ENCODE peak calls at places on chromosome X, in eight cellular contexts. One of them, this sample, is unnamed.

GRCh38 chrX:46573896-46574336 is 351 bp downstream of the CHST7 start:
- DNase-seq in lower leg skin: peak; percentile 28
- DNase-seq in GM23338: peak; percentile 77
- DNase-seq in pancreas: peak; percentile 64
- DNase-seq in BE2C: peak; percentile 47
- DNase-seq in ovary: peak; percentile 74
- DNase-seq in cardiac muscle cell: peak; percentile 37
- DNase-seq in CD8-positive, alpha-beta T cell: peak; percentile 60
- DNase-seq in this sample: peak; percentile 75

GRCh38 chrX:136954930-136955329 is 74.4 kb upstream of the RBMX start:
- DNase-seq in lower leg skin: no peak
- DNase-seq in pancreas: no peak
- DNase-seq in GM23338: peak; percentile 21
- DNase-seq in ovary: no peak
- DNase-seq in cardiac muscle cell: peak; percentile 16
- DNase-seq in BE2C: no peak
- DNase-seq in CD8-positive, alpha-beta T cell: no peak
- DNase-seq in this sample: no peak

GRCh38 chrX:45824471-45824870 is 623.8 kb upstream of the DIPK2B start:
- DNase-seq in CD8-positive, alpha-beta T cell: peak; percentile 15
- DNase-seq in cardiac muscle cell: no peak
- DNase-seq in pancreas: no peak
- DNase-seq in ovary: no peak
- DNase-seq in BE2C: peak; percentile 10
- DNase-seq in GM23338: peak; percentile 27
- DNase-seq in lower leg skin: peak; percentile 32
- DNase-seq in this sample: peak; percentile 74

GRCh38 chrX:118594697-118595420 is 99.2 kb downstream of the DOCK11 start:
- DNase-seq in pancreas: no peak
- DNase-seq in lower leg skin: no peak
- DNase-seq in cardiac muscle cell: no peak
- DNase-seq in ovary: no peak
- DNase-seq in BE2C: no peak
- DNase-seq in GM23338: no peak
- DNase-seq in CD8-positive, alpha-beta T cell: no peak
- DNase-seq in this sample: no peak

GRCh38 chrX:72569786-72570185 is 2.9 kb downstream of the HDAC8 start:
- DNase-seq in ovary: no peak
- DNase-seq in CD8-positive, alpha-beta T cell: no peak
- DNase-seq in pancreas: no peak
- DNase-seq in cardiac muscle cell: no peak
- DNase-seq in GM23338: no peak
- DNase-seq in BE2C: no peak
- DNase-seq in lower leg skin: no peak
- DNase-seq in this sample: no peak

GRCh38 chrX:18793601-18794089 is 86.2 kb downstream of the PPEF1 start:
- DNase-seq in CD8-positive, alpha-beta T cell: no peak
- DNase-seq in ovary: no peak
- DNase-seq in BE2C: no peak
- DNase-seq in cardiac muscle cell: no peak
- DNase-seq in lower leg skin: no peak
- DNase-seq in GM23338: no peak
- DNase-seq in pancreas: no peak
- DNase-seq in this sample: no peak

GRCh38 chrX:39260965-39261364 is 459.7 kb downstream of the MID1IP1 start:
- DNase-seq in ovary: no peak
- DNase-seq in CD8-positive, alpha-beta T cell: no peak
- DNase-seq in BE2C: no peak
- DNase-seq in cardiac muscle cell: no peak
- DNase-seq in lower leg skin: no peak
- DNase-seq in GM23338: no peak
- DNase-seq in pancreas: no peak
- DNase-seq in this sample: no peak

GRCh38 chrX:136643243-136643642 is 4.7 kb upstream of the CD40LG start:
- DNase-seq in pancreas: no peak
- DNase-seq in lower leg skin: no peak
- DNase-seq in BE2C: no peak
- DNase-seq in ovary: no peak
- DNase-seq in cardiac muscle cell: no peak
- DNase-seq in CD8-positive, alpha-beta T cell: no peak
- DNase-seq in GM23338: no peak
- DNase-seq in this sample: no peak

GRCh38 chrX:150225266-150225665 is 137.9 kb upstream of the MAMLD1 start:
- DNase-seq in GM23338: no peak
- DNase-seq in pancreas: no peak
- DNase-seq in cardiac muscle cell: no peak
- DNase-seq in ovary: no peak
- DNase-seq in CD8-positive, alpha-beta T cell: no peak
- DNase-seq in BE2C: no peak
- DNase-seq in lower leg skin: no peak
- DNase-seq in this sample: peak; percentile 26

GRCh38 chrX:68686684-68687045 is 39.2 kb downstream of the STARD8 start:
- DNase-seq in lower leg skin: peak; percentile 28
- DNase-seq in CD8-positive, alpha-beta T cell: no peak
- DNase-seq in ovary: no peak
- DNase-seq in cardiac muscle cell: no peak
- DNase-seq in BE2C: no peak
- DNase-seq in pancreas: no peak
- DNase-seq in GM23338: peak; percentile 40
- DNase-seq in this sample: no peak

GRCh38 chrX:46611658-46612362 is 38.2 kb downstream of the CHST7 start:
- DNase-seq in CD8-positive, alpha-beta T cell: peak; percentile 8
- DNase-seq in pancreas: no peak
- DNase-seq in ovary: no peak
- DNase-seq in lower leg skin: no peak
- DNase-seq in GM23338: no peak
- DNase-seq in BE2C: no peak
- DNase-seq in cardiac muscle cell: no peak
- DNase-seq in this sample: no peak

GRCh38 chrX:39854772-39855747 is 242.7 kb downstream of the BCOR start:
- DNase-seq in GM23338: no peak
- DNase-seq in ovary: no peak
- DNase-seq in BE2C: no peak
- DNase-seq in cardiac muscle cell: no peak
- DNase-seq in lower leg skin: no peak
- DNase-seq in pancreas: no peak
- DNase-seq in CD8-positive, alpha-beta T cell: peak; percentile 69
- DNase-seq in this sample: no peak

GRCh38 chrX:41721590-41721989 is 2.4 kb upstream of the GPR82 start:
- DNase-seq in GM23338: no peak
- DNase-seq in BE2C: no peak
- DNase-seq in CD8-positive, alpha-beta T cell: no peak
- DNase-seq in lower leg skin: no peak
- DNase-seq in pancreas: no peak
- DNase-seq in cardiac muscle cell: no peak
- DNase-seq in ovary: no peak
- DNase-seq in this sample: no peak

GRCh38 chrX:103685396-103685795 is 1.1 kb downstream of the MORF4L2 start:
- DNase-seq in pancreas: no peak
- DNase-seq in BE2C: no peak
- DNase-seq in lower leg skin: no peak
- DNase-seq in ovary: no peak
- DNase-seq in GM23338: no peak
- DNase-seq in cardiac muscle cell: no peak
- DNase-seq in CD8-positive, alpha-beta T cell: no peak
- DNase-seq in this sample: no peak

GRCh38 chrX:31333181-31333831 is 261.5 kb upstream of the FTHL17 start:
- DNase-seq in ovary: no peak
- DNase-seq in GM23338: no peak
- DNase-seq in cardiac muscle cell: no peak
- DNase-seq in pancreas: no peak
- DNase-seq in BE2C: no peak
- DNase-seq in lower leg skin: no peak
- DNase-seq in CD8-positive, alpha-beta T cell: no peak
- DNase-seq in this sample: no peak

GRCh38 chrX:10126044-10126443 is 30.7 kb upstream of the CLCN4 start:
- DNase-seq in BE2C: no peak
- DNase-seq in cardiac muscle cell: no peak
- DNase-seq in ovary: no peak
- DNase-seq in lower leg skin: no peak
- DNase-seq in GM23338: no peak
- DNase-seq in CD8-positive, alpha-beta T cell: no peak
- DNase-seq in pancreas: no peak
- DNase-seq in this sample: no peak

GRCh38 chrX:41377624-41378023 is 43.7 kb downstream of the DDX3X start:
- DNase-seq in ovary: no peak
- DNase-seq in CD8-positive, alpha-beta T cell: no peak
- DNase-seq in BE2C: no peak
- DNase-seq in pancreas: no peak
- DNase-seq in cardiac muscle cell: no peak
- DNase-seq in GM23338: no peak
- DNase-seq in lower leg skin: no peak
- DNase-seq in this sample: no peak

GRCh38 chrX:151537572-151537971 is 25.9 kb upstream of the PASD1 start:
- DNase-seq in pancreas: no peak
- DNase-seq in CD8-positive, alpha-beta T cell: no peak
- DNase-seq in lower leg skin: no peak
- DNase-seq in BE2C: no peak
- DNase-seq in cardiac muscle cell: no peak
- DNase-seq in GM23338: no peak
- DNase-seq in ovary: no peak
- DNase-seq in this sample: no peak

DNA sequence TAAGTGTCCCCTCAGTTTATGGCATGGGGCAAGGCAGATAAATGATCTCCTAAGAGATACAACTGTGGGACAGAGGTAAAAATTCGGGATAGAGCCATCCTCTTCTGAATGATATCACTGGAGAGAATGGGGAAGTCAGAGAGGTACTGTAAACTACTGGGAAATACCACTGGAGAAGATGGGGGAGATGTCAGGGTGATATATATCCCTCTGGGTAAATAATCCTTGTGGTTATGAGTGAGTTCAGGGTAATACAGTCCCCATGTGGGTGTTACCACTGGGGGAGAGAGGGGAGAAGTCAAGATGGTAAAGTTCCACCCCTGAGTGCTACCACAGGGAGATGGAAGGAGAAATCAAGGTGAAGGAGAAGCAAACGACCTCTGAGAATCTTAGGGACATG is 63.9 kb upstream of the ZNF81 start:
- DNase-seq in cardiac muscle cell: no peak
- DNase-seq in lower leg skin: no peak
- DNase-seq in BE2C: no peak
- DNase-seq in CD8-positive, alpha-beta T cell: no peak
- DNase-seq in GM23338: no peak
- DNase-seq in ovary: no peak
- DNase-seq in pancreas: no peak
- DNase-seq in this sample: no peak
- H3K4me3 ChIP-seq in cardiac muscle cell: no peak overlapping the region
- H3K4me3 ChIP-seq in lower leg skin: no peak overlapping the region
- H3K4me3 ChIP-seq in BE2C: no peak overlapping the region
- H3K4me3 ChIP-seq in CD8-positive, alpha-beta T cell: no peak overlapping the region
- H3K4me3 ChIP-seq in GM23338: no peak overlapping the region
- H3K4me3 ChIP-seq in ovary: no peak overlapping the region
- H3K4me3 ChIP-seq in pancreas: no peak overlapping the region
- H3K4me3 ChIP-seq in this sample: no peak overlapping the region

DNA sequence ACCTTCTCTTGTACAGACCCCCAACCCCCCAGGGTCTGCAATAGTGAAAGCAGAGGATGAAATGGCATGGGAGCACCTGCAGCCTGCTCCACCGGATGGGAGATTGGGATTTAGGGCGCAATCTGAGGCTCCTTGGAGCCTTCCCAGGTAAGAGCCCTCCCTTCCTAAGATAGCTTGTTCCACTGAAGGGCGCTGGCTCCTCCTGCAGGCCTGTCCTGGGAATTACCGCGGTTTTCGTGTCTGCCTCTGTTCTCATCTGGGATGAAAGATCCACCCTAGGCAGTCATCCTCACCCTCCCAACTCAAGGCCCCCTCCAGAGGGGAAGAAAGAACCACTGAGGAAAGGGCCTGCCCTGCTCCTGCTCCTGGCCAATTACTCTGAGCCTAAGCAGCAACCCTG is 547.6 kb downstream of the SMARCA1 start:
- DNase-seq in GM23338: peak; percentile 72
- DNase-seq in cardiac muscle cell: peak; percentile 66
- DNase-seq in BE2C: peak; percentile 36
- DNase-seq in pancreas: peak; percentile 68
- DNase-seq in lower leg skin: no peak
- DNase-seq in CD8-positive, alpha-beta T cell: no peak
- DNase-seq in ovary: no peak
- DNase-seq in this sample: no peak
- TF ChIP-seq CTCF in GM23338: peak; percentile 86
- TF ChIP-seq CTCF in cardiac muscle cell: peak; percentile 13
- TF ChIP-seq CTCF in BE2C: peak; percentile 69
- TF ChIP-seq CTCF in pancreas: peak; percentile 54
- TF ChIP-seq CTCF in lower leg skin: no peak
- TF ChIP-seq CTCF in CD8-positive, alpha-beta T cell: no peak
- TF ChIP-seq CTCF in ovary: no peak
- TF ChIP-seq CTCF in this sample: no peak

DNA sequence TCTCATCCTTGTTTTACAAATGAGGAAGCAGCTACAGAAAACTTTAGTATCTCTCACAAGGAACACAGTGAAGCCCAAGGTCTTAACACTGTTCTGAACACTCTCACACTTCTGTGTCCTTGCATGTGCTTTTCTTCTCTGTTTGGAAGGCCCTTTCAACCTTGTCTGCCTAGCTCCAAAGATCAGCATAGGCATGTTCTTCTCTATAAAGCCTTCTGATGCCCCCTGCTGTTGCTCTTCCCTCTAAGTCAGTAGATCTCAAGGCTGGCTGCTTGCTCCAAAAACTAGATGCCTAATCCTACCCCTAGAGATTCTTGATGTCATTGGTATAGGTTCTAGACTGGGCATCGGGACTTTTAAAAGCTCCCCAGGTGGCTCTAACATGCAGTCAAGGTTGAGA is 5.9 kb downstream of the APOO start:
- DNase-seq in pancreas: no peak
- DNase-seq in CD8-positive, alpha-beta T cell: peak; percentile 23
- DNase-seq in cardiac muscle cell: peak; percentile 87
- DNase-seq in lower leg skin: peak; percentile 35
- DNase-seq in BE2C: peak; percentile 47
- DNase-seq in ovary: no peak
- DNase-seq in GM23338: peak; percentile 63
- DNase-seq in this sample: no peak
- H3K4me3 ChIP-seq in pancreas: peak overlapping the region; percentile 11
- H3K4me3 ChIP-seq in CD8-positive, alpha-beta T cell: no peak overlapping the region
- H3K4me3 ChIP-seq in cardiac muscle cell: no peak overlapping the region
- H3K4me3 ChIP-seq in lower leg skin: no peak overlapping the region
- H3K4me3 ChIP-seq in BE2C: no peak overlapping the region
- H3K4me3 ChIP-seq in ovary: no peak overlapping the region
- H3K4me3 ChIP-seq in GM23338: no peak overlapping the region
- H3K4me3 ChIP-seq in this sample: peak overlapping the region; percentile 41

DNA sequence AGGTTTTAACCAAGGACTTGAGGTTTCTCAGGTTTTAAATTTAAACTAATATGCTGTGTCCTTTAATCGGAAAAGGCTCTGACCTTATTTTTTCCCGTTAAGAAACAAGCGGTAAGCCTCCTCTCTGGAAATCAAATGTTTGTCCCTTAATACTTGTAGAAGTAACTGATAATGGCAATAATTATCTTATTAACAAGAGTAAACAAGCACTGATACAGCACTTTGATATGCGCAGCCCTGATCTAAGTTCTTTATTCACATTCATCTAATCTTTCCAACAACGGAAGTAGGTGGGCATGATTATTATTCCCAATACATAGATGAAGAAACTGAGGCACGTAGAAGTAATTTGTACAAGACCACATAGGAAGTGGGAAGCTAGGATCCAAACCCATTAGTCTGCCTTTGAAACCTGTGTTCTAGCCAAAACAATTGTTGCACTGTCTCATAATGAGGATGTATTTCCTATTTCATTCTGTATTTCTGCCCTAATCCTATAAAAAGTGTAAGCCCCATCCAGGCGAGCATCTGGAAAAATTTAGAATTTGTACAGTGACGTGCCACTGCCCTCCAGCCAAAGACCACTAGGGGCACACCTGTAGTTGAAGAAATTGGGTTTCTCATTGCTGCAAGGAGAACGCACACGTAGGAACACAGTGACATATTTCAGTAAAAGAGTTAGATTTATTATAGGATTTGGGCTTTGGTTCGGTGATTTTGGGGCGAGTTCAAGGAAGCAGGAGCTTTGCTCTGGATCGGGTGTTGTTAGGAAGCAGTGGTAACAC is 605 bp downstream of the CXorf58 start:
- DNase-seq in BE2C: no peak
- DNase-seq in CD8-positive, alpha-beta T cell: no peak
- DNase-seq in ovary: no peak
- DNase-seq in lower leg skin: no peak
- DNase-seq in cardiac muscle cell: peak; percentile 59
- DNase-seq in GM23338: peak; percentile 53
- DNase-seq in pancreas: no peak
- DNase-seq in this sample: no peak
- TF ChIP-seq CTCF in BE2C: peak; percentile 45
- TF ChIP-seq CTCF in CD8-positive, alpha-beta T cell: no peak
- TF ChIP-seq CTCF in ovary: no peak
- TF ChIP-seq CTCF in lower leg skin: no peak
- TF ChIP-seq CTCF in cardiac muscle cell: peak; percentile 30
- TF ChIP-seq CTCF in GM23338: peak; percentile 45
- TF ChIP-seq CTCF in pancreas: no peak
- TF ChIP-seq CTCF in this sample: no peak